ENCODE peak calls at places on chromosomes 5 and 9, in six cellular contexts. G, Q, Z, V, R and N are unnamed samples.

GRCh38 chr9:134624119-134624826 is 17.3 kb upstream of the COL5A1 start:
- DNase-seq in Z (peak), Q (peak), R (no peak), G (no peak), V (peak), N (no peak)

GRCh38 chr5:32339198-32339597 is 26.5 kb upstream of the MTMR12 start:
- DNase-seq in R (no peak), G (peak), Q (no peak), V (no peak), Z (no peak), N (peak)

GRCh38 chr9:115385383-115386122 is 267.6 kb upstream of the TNC start:
- DNase-seq in R (no peak), Z (no peak), Q (no peak), G (no peak), V (no peak), N (no peak)

GRCh38 chr9:4923580-4924544 is 61.2 kb upstream of the JAK2 start:
- DNase-seq in G (no peak), Z (no peak), V (no peak), Q (no peak), R (no peak), N (peak)

GRCh38 chr5:34891981-34892380 is 23.3 kb downstream of the RAD1 start:
- DNase-seq in V (no peak), Q (no peak), R (no peak), Z (no peak), G (no peak), N (no peak)

GRCh38 chr5:137462816-137463520 is 36.2 kb downstream of the SPOCK1 start:
- DNase-seq in V (no peak), G (no peak), R (no peak), Q (no peak), Z (no peak), N (no peak)

GRCh38 chr5:176716320-176716719 is 69.0 kb downstream of the TSPAN17 start:
- DNase-seq in V (no peak), Q (no peak), Z (peak), G (peak), R (no peak), N (no peak)

GRCh38 chr5:96863949-96864649 is 12.2 kb upstream of the ERAP2 start:
- DNase-seq in Z (no peak), Q (no peak), G (no peak), V (no peak), R (no peak), N (no peak)

GRCh38 chr5:137599479-137599878 is 100.4 kb upstream of the SPOCK1 start:
- DNase-seq in Q (no peak), V (no peak), R (no peak), G (no peak), Z (no peak), N (no peak)

GRCh38 chr9:25677301-25678146 is 720 bp downstream of the TUSC1 start:
- DNase-seq in Q (peak), V (peak), R (peak), Z (peak), G (no peak), N (no peak)

GRCh38 chr9:96031366-96031824 is 155.9 kb downstream of the ERCC6L2 start:
- DNase-seq in Z (no peak), G (no peak), R (no peak), V (peak), Q (no peak), N (no peak)

GRCh38 chr9:109555215-109555614 is 57.1 kb upstream of the PTPN3 start:
- DNase-seq in G (no peak), Q (no peak), Z (no peak), R (no peak), V (no peak), N (no peak)

GRCh38 chr9:135949666-135950134 is 11.5 kb downstream of the UBAC1 start:
- DNase-seq in V (no peak), R (no peak), G (no peak), Q (no peak), Z (no peak), N (no peak)

GRCh38 chr5:33105521-33105941 is 335.2 kb upstream of the TARS1 start:
- DNase-seq in Q (no peak), V (no peak), G (no peak), R (no peak), Z (no peak), N (no peak)

GRCh38 chr5:157603333-157604190 is 28.0 kb upstream of the ADAM19 start:
- DNase-seq in Z (no peak), R (no peak), Q (no peak), G (peak), V (no peak), N (peak)

GRCh38 chr9:69502671-69503301 is 169.4 kb downstream of the APBA1 start:
- DNase-seq in V (no peak), R (no peak), G (no peak), Q (no peak), Z (no peak), N (no peak)

DNA sequence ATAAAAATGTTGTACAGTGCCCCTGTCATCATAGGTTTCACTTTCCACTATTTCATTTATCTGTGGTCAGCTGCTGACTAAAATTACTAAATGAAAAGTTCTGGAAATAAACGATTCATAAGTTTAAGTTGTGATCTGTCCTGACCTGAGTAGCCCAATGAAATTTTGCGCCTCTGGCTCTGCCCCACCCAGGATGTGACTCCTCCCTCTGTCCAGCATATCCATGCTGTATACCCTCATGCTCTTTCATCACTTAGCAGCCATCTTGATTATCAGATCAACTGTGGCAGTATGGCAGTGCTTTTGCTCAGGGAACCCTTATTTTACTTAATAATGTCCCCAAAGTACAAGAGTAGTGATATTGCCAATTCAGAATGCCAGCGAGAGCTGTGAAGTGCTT is 97.3 kb downstream of the STARD4 start:
- DNase-seq in Q (no peak), R (no peak), G (no peak), Z (no peak), V (no peak), N (no peak)
- TF ChIP-seq CTCF in Q (no peak), R (no peak), G (no peak), Z (no peak), V (no peak), N (no peak)

DNA sequence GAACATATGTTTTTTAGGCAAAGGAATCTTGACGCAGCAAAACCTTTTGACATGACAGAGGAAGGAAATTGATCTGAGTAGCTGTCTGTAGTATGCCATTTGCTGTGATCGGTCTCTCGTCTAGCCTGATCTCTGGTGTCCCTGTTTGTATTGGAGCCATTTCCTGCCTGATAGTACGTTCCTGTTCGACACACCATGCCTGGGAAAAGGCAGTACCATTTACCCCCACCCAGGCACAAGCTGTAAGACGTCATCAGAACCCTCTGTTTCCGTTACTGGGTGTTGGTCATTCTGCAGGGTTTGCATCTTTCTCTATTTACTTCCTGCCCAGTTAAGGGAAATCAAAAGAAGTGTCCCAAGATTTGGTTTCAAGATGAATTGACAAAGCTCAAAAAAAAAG is 129.7 kb downstream of the CEMIP2 start:
- DNase-seq in G (no peak), Z (peak), R (peak), Q (no peak), V (no peak), N (no peak)
- TF ChIP-seq POLR2A in G (no peak), Z (no peak), R (no peak), Q (no peak), V (no peak), N (no peak)

GRCh38 chr5:141479776-141480175 is 4.0 kb downstream of the PCDHGC3 start:
- DNase-seq in Q (no peak), V (no peak), R (no peak), Z (no peak), G (no peak), N (peak)

GRCh38 chr5:141477815-141478214 is 2.0 kb downstream of the PCDHGC3 start:
- DNase-seq in Q (no peak), G (no peak), R (no peak), Z (no peak), V (no peak), N (no peak)

GRCh38 chr5:141477169-141477568 is 1.4 kb downstream of the PCDHGC3 start:
- DNase-seq in G (no peak), Z (no peak), Q (no peak), V (no peak), R (no peak), N (no peak)

GRCh38 chr5:141476132-141476909 is 555 bp downstream of the PCDHGC3 start:
- DNase-seq in R (peak), Z (peak), V (no peak), G (no peak), Q (peak), N (peak)

DNA sequence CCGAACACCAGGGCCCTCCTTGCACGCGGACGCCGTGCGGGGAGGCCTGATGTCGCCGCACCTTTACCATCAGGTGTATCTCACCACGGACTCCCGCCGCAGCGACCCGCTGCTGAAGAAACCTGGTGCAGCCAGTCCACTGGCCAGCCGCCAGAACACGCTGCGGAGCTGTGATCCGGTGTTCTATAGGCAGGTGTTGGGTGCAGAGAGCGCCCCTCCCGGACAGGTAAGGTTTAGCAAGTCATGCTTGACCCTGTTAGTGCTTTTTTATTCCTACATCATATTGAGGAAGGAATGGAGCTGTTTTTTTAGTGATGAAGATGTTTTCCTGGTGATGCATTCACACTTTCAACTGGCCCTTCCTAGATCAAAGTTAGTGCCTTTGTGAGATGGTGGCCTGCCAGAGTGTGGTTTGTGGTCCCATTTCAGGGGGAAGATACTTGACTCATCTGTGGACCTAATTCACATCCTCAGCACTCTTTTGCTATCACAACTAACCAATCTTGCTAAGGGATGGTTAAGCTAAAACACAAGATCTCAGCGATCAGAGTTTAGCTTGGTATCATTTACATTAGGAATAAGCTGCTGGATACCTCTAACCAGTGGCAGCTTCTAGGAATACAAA is 2.7 kb downstream of the PCDHGC3 start:
- DNase-seq in G (no peak), Z (no peak), R (peak), V (peak), Q (no peak), N (peak)
- H3K4me3 ChIP-seq in G (no peak), Z (no peak), R (peak), V (peak), Q (peak), N (no peak)

GRCh38 chr5:41877408-41877807 is 7.2 kb upstream of the OXCT1 start:
- DNase-seq in V (no peak), Z (no peak), G (no peak), R (no peak), Q (no peak), N (no peak)
- TF ChIP-seq CTCF in V (no peak), Z (no peak), G (no peak), R (no peak), Q (no peak), N (no peak)

GRCh38 chr5:147855774-147856069 is 22.8 kb upstream of the SCGB3A2 start:
- DNase-seq in R (no peak), Z (no peak), Q (no peak), V (no peak), G (no peak), N (no peak)
- TF ChIP-seq POLR2A in R (no peak), Z (no peak), Q (no peak), V (no peak), G (no peak), N (no peak)

DNA sequence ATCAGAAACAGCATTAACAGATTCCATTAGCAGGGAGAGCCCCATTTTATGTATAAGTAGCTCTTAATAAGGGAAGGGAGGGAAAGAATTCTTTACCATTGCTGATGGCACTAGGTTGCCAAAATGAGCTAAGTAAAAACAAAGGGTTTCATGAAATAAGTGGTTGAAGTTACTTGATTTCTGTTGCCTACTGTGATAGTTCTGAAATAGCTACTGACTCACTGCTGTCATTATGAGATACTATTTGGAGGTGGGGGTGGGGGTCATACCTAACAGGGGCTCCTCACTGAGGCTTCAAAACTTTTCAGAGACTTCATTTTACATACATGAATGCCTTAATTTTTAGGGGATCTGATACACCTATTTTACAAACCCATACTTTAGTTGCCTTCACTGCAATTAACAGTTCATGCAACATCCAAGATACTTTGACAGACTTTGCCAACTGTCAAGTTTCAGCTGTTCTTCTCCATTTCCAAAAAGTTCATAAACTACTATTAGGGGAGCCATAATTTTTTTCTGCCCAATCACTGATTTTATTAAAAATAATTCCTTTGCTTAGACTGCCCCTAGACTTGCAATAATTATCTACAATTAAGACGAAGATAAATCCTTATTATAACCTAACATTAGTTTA is 4.6 kb downstream of the HOMER1 start:
- DNase-seq in Z (no peak), G (no peak), Q (no peak), V (no peak), R (no peak), N (no peak)
- H3K4me3 ChIP-seq in Z (no peak), G (no peak), Q (peak), V (no peak), R (no peak), N (no peak)

DNA sequence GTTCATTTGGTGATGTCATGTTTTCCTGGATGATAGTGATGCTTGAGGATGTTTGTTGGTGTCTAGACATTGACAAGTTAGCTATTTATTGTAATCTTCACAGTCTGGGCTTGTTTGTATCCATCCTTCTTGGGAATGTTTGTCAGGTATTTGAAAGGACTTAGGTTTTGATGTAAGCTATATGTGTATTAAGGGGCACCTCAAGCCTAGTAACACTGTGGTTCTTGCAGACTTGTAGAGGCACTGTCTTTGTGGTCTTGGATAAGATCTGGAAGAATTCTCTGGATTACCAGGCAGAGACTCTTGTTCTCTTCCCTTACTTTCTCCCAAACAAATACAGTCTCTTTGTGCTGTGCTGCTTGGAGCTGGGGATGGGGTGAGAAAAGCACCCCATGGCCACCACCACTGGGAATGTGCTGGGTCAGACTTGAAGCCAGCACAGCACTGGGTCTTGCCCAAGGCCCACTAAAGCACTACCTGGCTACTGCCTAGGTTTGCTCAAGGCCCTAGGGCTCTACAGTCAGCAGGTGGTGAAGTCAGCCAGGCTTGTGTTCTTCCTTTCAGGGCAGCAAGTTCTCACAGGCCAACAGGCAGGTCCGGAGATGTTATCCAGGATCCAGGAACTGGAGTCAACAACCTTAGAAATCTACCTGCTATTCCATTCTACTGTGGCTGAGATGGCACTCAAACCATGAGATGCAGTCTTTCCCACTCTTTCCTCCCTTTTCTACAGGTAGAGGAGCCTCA is 49.3 kb upstream of the GNA14 start:
- DNase-seq in Q (no peak), Z (no peak), G (no peak), R (no peak), V (no peak), N (no peak)
- TF ChIP-seq CTCF in Q (no peak), Z (no peak), G (no peak), R (no peak), V (no peak), N (no peak)

GRCh38 chr9:16705121-16705604 is 165.3 kb downstream of the BNC2 start:
- DNase-seq in G (no peak), Z (peak), R (peak), V (peak), Q (peak), N (no peak)
- TF ChIP-seq POLR2A in G (no peak), Z (peak), R (no peak), V (no peak), Q (no peak), N (no peak)